ENCODE peak calls at places on chromosomes 5 and 9, in four cellular contexts. S, D, O and P are unnamed samples.

GRCh38 chr5:34509392-34509791 is 146.7 kb upstream of the RAI14 start:
- DNase-seq in S (no peak), O (no peak), D (no peak), P (no peak)

GRCh38 chr9:107174441-107174840 is 108.6 kb upstream of the RAD23B start:
- DNase-seq in D (no peak), O (peak), S (peak), P (no peak)

GRCh38 chr5:34749431-34749872 is 89.5 kb upstream of the TTC23L start:
- DNase-seq in S (no peak), O (no peak), D (no peak), P (no peak)

GRCh38 chr5:149904293-149904886 is 40.2 kb downstream of the PDE6A start:
- DNase-seq in O (no peak), D (no peak), S (no peak), P (no peak)

GRCh38 chr9:7135735-7136134 is 378.0 kb downstream of the KDM4C start:
- DNase-seq in S (no peak), D (no peak), O (no peak), P (no peak)

GRCh38 chr9:136437430-136437829 is 2.2 kb downstream of the INPP5E start:
- DNase-seq in D (no peak), S (no peak), O (no peak), P (no peak)

GRCh38 chr9:27261517-27262211 is 35.3 kb downstream of the EQTN start:
- DNase-seq in O (no peak), D (no peak), S (no peak), P (no peak)

GRCh38 chr5:82277987-82278710 is at the start of gene RPS23:
- DNase-seq in O (peak), S (peak), D (peak), P (peak)

GRCh38 chr9:76988941-76989340 is 30.5 kb upstream of the FOXB2 start:
- DNase-seq in S (no peak), O (no peak), D (no peak), P (no peak)

GRCh38 chr9:109083141-109083540 is 36.6 kb downstream of the TMEM245 start:
- DNase-seq in D (no peak), S (no peak), O (no peak), P (no peak)

GRCh38 chr5:172944741-172945140 is 14.5 kb upstream of the RPL26L1 start:
- DNase-seq in S (no peak), D (no peak), O (no peak), P (no peak)

GRCh38 chr5:153970496-153970895 is 68.2 kb downstream of the FAM114A2 start:
- DNase-seq in O (no peak), S (no peak), D (no peak), P (no peak)

GRCh38 chr9:10055886-10056395 is 556.9 kb downstream of the PTPRD start:
- DNase-seq in D (no peak), S (no peak), O (no peak), P (no peak)

GRCh38 chr5:147906326-147907095 is at the start of gene C5orf46:
- DNase-seq in D (no peak), O (no peak), S (no peak), P (no peak)

GRCh38 chr9:2132484-2133082 is 117.4 kb downstream of the SMARCA2 start:
- DNase-seq in S (no peak), O (no peak), D (no peak), P (no peak)